ENCODE peak calls at places on chromosome 21, in five cellular contexts. Q is H1, S is HCT116, X is K562, B is GM23338. V is an unnamed sample. For H3K36me3, the result is how much of the 10 kb centered on the place peaks cover.

GRCh38 chr21:42219606-42220137 is 732 bp downstream of the ABCG1 start:
- DNase-seq in Q (no peak), S (no peak), X (no peak), B (peak), V (no peak)

GRCh38 chr21:41772351-41773080 is 5.7 kb upstream of the RIPK4 start:
- DNase-seq in Q (no peak), S (no peak), X (no peak), B (no peak), V (no peak)

GRCh38 chr21:25670726-25671125 is 31.7 kb downstream of the JAM2 start:
- DNase-seq in Q (no peak), S (no peak), X (no peak), B (no peak), V (peak)

GRCh38 chr21:32359719-32360260 is 33.0 kb downstream of the URB1 start:
- DNase-seq in Q (no peak), S (peak), X (no peak), B (no peak), V (no peak)

GRCh38 chr21:41453198-41453597 is 27.2 kb downstream of the MX1 start:
- DNase-seq in Q (no peak), S (no peak), X (no peak), B (no peak), V (no peak)

GRCh38 chr21:40158356-40158755 is 291.1 kb downstream of the PCP4 start:
- DNase-seq in Q (no peak), S (no peak), X (no peak), B (no peak), V (no peak)

GRCh38 chr21:37237346-37237745 is 29.8 kb downstream of the VPS26C start:
- DNase-seq in Q (no peak), S (no peak), X (no peak), B (no peak), V (no peak)

GRCh38 chr21:40099809-40100208 is 232.6 kb downstream of the PCP4 start:
- DNase-seq in Q (no peak), S (no peak), X (no peak), B (no peak), V (no peak)

GRCh38 chr21:40176732-40177131 is 309.5 kb downstream of the PCP4 start:
- DNase-seq in Q (no peak), S (no peak), X (no peak), B (no peak), V (no peak)

GRCh38 chr21:25836396-25836795 is 101.6 kb downstream of the GABPA start:
- DNase-seq in Q (no peak), S (no peak), X (no peak), B (no peak), V (no peak)

GRCh38 chr21:34670220-34670961 is 1.6 kb downstream of the CLIC6 start:
- DNase-seq in Q (no peak), S (no peak), X (no peak), B (peak), V (no peak)
- TF ChIP-seq EZH2 in Q (no peak), S (no peak), X (no peak), B (peak), V (no peak)

DNA sequence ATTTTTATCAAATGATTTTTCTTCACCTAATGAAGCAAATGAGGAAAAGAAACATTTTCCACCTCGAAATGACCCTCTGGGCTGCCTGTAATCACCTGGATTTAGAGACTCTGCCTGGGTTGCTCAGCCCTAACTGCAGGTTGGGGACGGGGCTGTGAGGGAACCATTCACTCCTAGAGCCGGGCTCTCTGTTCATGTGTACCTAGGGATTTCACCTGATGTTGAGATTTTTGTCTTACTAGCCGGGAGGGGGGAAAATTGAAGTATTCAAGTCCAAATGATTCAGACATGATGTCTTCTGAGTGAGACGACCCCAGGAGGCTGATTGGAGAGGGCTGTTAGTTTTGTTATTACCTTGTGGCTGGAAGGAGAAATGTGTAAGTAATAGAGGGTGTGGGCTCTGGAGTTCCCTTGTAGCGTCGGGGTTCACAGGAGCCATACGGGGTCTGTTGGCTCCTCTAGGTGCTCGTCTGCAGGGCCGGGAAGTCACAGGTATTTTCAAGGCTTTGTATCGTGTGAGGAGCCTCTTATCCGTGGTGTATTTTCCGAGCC is 42.3 kb upstream of the PWP2 start:
- DNase-seq in Q (no peak), S (no peak), X (no peak), B (no peak), V (no peak)
- H3K36me3 ChIP-seq in Q (under half), S (under half), X (half or more), B (under half), V (under half)

GRCh38 chr21:44927587-44928461 is 7.1 kb upstream of the ITGB2 start:
- DNase-seq in Q (no peak), S (no peak), X (peak), B (no peak), V (peak)
- TF ChIP-seq POLR2AphosphoS5 in Q (no peak), S (no peak), X (no peak), B (no peak), V (peak)

GRCh38 chr21:45643021-45643980 is at the start of gene PCBP3:
- DNase-seq in Q (peak), S (peak), X (peak), B (peak), V (peak)

GRCh38 chr21:45644041-45644906 is 749 bp downstream of the PCBP3 start:
- DNase-seq in Q (no peak), S (no peak), X (peak), B (peak), V (no peak)

GRCh38 chr21:45640888-45641479 is 2.5 kb upstream of the PCBP3 start:
- DNase-seq in Q (no peak), S (no peak), X (no peak), B (peak), V (no peak)

GRCh38 chr21:45641480-45642035 is 2.0 kb upstream of the PCBP3 start:
- DNase-seq in Q (no peak), S (no peak), X (no peak), B (peak), V (no peak)

DNA sequence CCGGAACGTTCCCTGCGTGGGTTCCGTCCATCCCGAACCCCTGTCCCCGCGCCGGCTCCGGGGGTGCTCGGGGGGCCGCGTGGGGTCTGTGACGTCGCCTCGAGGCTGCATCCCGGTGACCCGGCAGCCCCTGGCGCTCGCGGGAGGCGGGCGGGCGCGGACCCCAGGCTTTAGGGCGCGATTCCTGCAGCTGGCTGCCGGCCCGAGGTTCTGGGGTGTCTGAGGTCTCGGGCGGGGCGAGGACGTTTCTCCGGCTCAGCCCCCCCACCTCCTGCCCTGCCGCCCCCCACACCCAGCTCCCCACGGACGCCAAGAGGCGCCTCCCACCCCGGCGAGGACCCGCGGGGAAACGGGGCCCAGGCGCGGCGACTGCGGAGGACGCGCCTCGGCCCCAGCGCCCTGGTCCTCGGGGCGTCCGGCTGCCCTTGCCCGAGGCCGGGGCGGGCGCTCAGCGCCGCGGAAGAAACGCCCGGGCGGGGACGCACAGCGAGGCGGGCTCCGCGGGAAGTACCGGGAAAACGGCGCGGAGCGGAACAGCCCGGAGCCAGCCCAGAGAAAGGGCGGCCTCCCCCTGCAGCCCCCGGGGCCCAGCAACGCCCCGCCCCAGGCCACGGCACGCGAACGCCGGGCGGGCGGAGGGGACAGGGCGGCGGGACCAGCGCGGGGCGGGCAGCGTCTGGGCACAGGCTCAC is 1.3 kb upstream of the PCBP3 start:
- DNase-seq in Q (no peak), S (no peak), X (no peak), B (peak), V (no peak)
- TF ChIP-seq EZH2 in Q (peak), S (no peak), X (no peak), B (no peak), V (no peak)

DNA sequence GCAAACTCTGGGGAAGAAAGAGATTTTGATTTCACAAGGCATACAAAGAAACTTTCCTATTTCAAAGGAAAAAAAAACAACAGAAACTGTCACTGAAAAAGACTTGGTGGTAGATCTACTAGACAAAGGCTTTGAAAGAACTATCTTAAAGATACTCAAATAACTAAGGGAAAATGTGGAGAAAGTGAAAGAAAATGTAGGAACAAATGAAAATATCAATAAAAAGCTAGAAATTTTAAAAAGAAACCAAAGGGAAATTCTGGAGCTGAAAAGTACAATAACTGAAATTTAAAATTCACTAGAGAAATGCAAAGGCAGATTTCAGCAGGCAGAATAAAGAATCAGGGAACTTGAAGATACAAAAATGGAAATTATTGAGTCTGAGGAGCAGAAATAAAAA is 6.2 kb downstream of the COL6A2 start:
- DNase-seq in Q (no peak), S (no peak), X (no peak), B (no peak), V (no peak)
- H3K36me3 ChIP-seq in Q (under half), S (under half), X (under half), B (under half), V (under half)

GRCh38 chr21:31281561-31281960 is 62.5 kb downstream of the TIAM1 start:
- DNase-seq in Q (no peak), S (no peak), X (no peak), B (no peak), V (no peak)
- TF ChIP-seq POLR2AphosphoS5 in Q (no peak), S (no peak), X (no peak), B (no peak), V (no peak)

GRCh38 chr21:35026617-35027557 is 22.2 kb downstream of the RUNX1 start:
- DNase-seq in Q (no peak), S (no peak), X (peak), B (peak), V (no peak)
- TF ChIP-seq EZH2 in Q (no peak), S (no peak), X (no peak), B (no peak), V (no peak)

DNA sequence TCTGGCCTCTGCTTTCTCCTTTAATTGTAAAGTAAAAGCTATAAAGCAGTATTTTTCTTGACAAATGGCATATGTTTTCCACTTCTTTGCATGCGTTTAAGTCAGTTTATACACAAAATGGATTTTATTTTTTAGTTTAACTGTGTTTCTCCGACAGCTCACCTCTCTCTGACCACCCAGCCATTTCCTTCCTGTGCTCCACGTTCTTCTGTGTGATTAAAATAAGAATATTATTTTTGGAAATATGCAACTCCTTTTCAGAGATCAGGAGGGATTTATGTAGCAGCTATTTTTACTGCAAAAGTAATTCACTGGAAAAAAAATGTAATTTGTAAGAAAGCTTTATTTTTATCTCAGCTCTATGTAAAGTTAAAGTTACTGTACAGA is 18.0 kb downstream of the ETS2 start:
- DNase-seq in Q (no peak), S (no peak), X (no peak), B (no peak), V (no peak)
- H3K36me3 ChIP-seq in Q (under half), S (half or more), X (half or more), B (half or more), V (half or more)

GRCh38 chr21:38920631-38921398 is 115.1 kb downstream of the ETS2 start:
- DNase-seq in Q (no peak), S (no peak), X (no peak), B (no peak), V (no peak)
- TF ChIP-seq POLR2AphosphoS5 in Q (no peak), S (no peak), X (no peak), B (no peak), V (no peak)